ENCODE peak calls at places on chromosomes 5 and 9, in five cellular contexts. L is GM23248, V is GM13977, X is NCI-H748 treated with DMSO at 0.1 percent for 48 hours, Q is RPMI7951. Y is an unnamed sample.

GRCh38 chr5:149731617-149732400 is 1.7 kb downstream of the PPARGC1B start:
- DNase-seq in L (peak), V (peak), X (no peak), Q (peak), Y (no peak)

GRCh38 chr9:86953181-86953580 is 5.9 kb upstream of the GAS1 start:
- DNase-seq in L (peak), V (no peak), X (no peak), Q (no peak), Y (no peak)

GRCh38 chr5:156051972-156052371 is 275.0 kb upstream of the SGCD start:
- DNase-seq in L (no peak), V (no peak), X (no peak), Q (no peak), Y (no peak)

GRCh38 chr5:178273665-178274541 is 41.3 kb upstream of the PHYKPL start:
- DNase-seq in L (peak), V (no peak), X (no peak), Q (peak), Y (no peak)

GRCh38 chr9:2403701-2404100 is 217.9 kb upstream of the VLDLR start:
- DNase-seq in L (no peak), V (no peak), X (no peak), Q (no peak), Y (no peak)

GRCh38 chr9:134423166-134423565 is 96.9 kb downstream of the RXRA start:
- DNase-seq in L (no peak), V (no peak), X (no peak), Q (no peak), Y (no peak)

GRCh38 chr5:161846731-161847130 is 1.2 kb upstream of the GABRA1 start:
- DNase-seq in L (peak), V (no peak), X (no peak), Q (peak), Y (no peak)

GRCh38 chr9:7976167-7976755 is 176.7 kb upstream of the DMAC1 start:
- DNase-seq in L (no peak), V (peak), X (no peak), Q (no peak), Y (no peak)

GRCh38 chr5:159178978-159179377 is 30.4 kb downstream of the RNF145 start:
- DNase-seq in L (peak), V (peak), X (no peak), Q (peak), Y (no peak)

GRCh38 chr5:142143878-142144277 is 35.3 kb downstream of the NDFIP1 start:
- DNase-seq in L (peak), V (peak), X (peak), Q (peak), Y (no peak)

GRCh38 chr9:95649801-95650213 is 133.0 kb upstream of the PTCH1 start:
- DNase-seq in L (peak), V (no peak), X (no peak), Q (peak), Y (no peak)

GRCh38 chr9:120710110-120710981 is 3.9 kb downstream of the MEGF9 start:
- DNase-seq in L (peak), V (no peak), X (no peak), Q (peak), Y (no peak)

GRCh38 chr5:179275941-179276837 is 69.1 kb downstream of the ADAMTS2 start:
- DNase-seq in L (peak), V (no peak), X (no peak), Q (peak), Y (no peak)

GRCh38 chr5:138529812-138530211 is 13.2 kb downstream of the ETF1 start:
- DNase-seq in L (no peak), V (no peak), X (no peak), Q (no peak), Y (no peak)

GRCh38 chr9:135887585-135888050 is 19.7 kb downstream of the CAMSAP1 start:
- DNase-seq in L (no peak), V (peak), X (no peak), Q (no peak), Y (no peak)

GRCh38 chr9:26682041-26682440 is 210.6 kb downstream of the CAAP1 start:
- DNase-seq in L (no peak), V (no peak), X (no peak), Q (no peak), Y (no peak)

GRCh38 chr5:95725937-95726810 is 5.0 kb upstream of the RHOBTB3 start:
- DNase-seq in L (peak), V (peak), X (no peak), Q (no peak), Y (no peak)

GRCh38 chr5:122332589-122333555 is 20.8 kb downstream of the SNCAIP start:
- DNase-seq in L (no peak), V (no peak), X (no peak), Q (no peak), Y (no peak)

GRCh38 chr9:89274838-89275237 is 36.2 kb upstream of the CKS2 start:
- DNase-seq in L (peak), V (no peak), X (no peak), Q (peak), Y (no peak)

GRCh38 chr5:95781101-95781583 is 41.4 kb downstream of the GLRX start:
- DNase-seq in L (peak), V (peak), X (peak), Q (peak), Y (peak)

GRCh38 chr5:31824886-31825774 is 186.2 kb downstream of the PDZD2 start:
- DNase-seq in L (peak), V (peak), X (peak), Q (peak), Y (peak)

GRCh38 chr5:100760700-100761099 is 142.4 kb downstream of the ST8SIA4 start:
- DNase-seq in L (no peak), V (no peak), X (no peak), Q (no peak), Y (no peak)

GRCh38 chr5:32981061-32981460 is 269.9 kb downstream of the NPR3 start:
- DNase-seq in L (no peak), V (no peak), X (no peak), Q (no peak), Y (no peak)

GRCh38 chr5:58459276-58459859 is 518 bp downstream of the PLK2 start:
- DNase-seq in L (peak), V (no peak), X (peak), Q (peak), Y (peak)

GRCh38 chr5:132081458-132081857 is 7.9 kb downstream of the CSF2 start:
- DNase-seq in L (no peak), V (no peak), X (no peak), Q (no peak), Y (no peak)

GRCh38 chr9:109289186-109289585 is 31.7 kb downstream of the EPB41L4B start:
- DNase-seq in L (no peak), V (no peak), X (no peak), Q (no peak), Y (no peak)

GRCh38 chr9:77521091-77521490 is 127.0 kb downstream of the GNA14 start:
- DNase-seq in L (no peak), V (no peak), X (no peak), Q (peak), Y (no peak)

GRCh38 chr5:142540774-142541466 is 145.0 kb downstream of the FGF1 start:
- DNase-seq in L (peak), V (no peak), X (no peak), Q (peak), Y (no peak)

GRCh38 chr5:168707646-168708300 is 128.6 kb upstream of the PANK3 start:
- DNase-seq in L (no peak), V (no peak), X (no peak), Q (no peak), Y (no peak)

GRCh38 chr9:133939845-133940244 is 52.3 kb downstream of the VAV2 start:
- DNase-seq in L (no peak), V (no peak), X (no peak), Q (no peak), Y (no peak)

GRCh38 chr5:158013939-158014338 is 155.0 kb upstream of the CLINT1 start:
- DNase-seq in L (peak), V (peak), X (no peak), Q (peak), Y (peak)

GRCh38 chr9:129023036-129023907 is 4.9 kb downstream of the SH3GLB2 start:
- DNase-seq in L (peak), V (no peak), X (no peak), Q (peak), Y (peak)

GRCh38 chr9:129506041-129506440 is 114.9 kb downstream of the C9orf50 start:
- DNase-seq in L (no peak), V (no peak), X (no peak), Q (no peak), Y (no peak)

GRCh38 chr9:109098221-109098959 is 21.4 kb downstream of the TMEM245 start:
- DNase-seq in L (peak), V (no peak), X (no peak), Q (peak), Y (no peak)

GRCh38 chr5:124602925-124603650 is 143.4 kb downstream of the ZNF608 start:
- DNase-seq in L (peak), V (no peak), X (no peak), Q (no peak), Y (no peak)

GRCh38 chr5:168347368-168347767 is 55.9 kb downstream of the WWC1 start:
- DNase-seq in L (no peak), V (no peak), X (no peak), Q (no peak), Y (no peak)

GRCh38 chr5:126100767-126101166 is 322.4 kb upstream of the GRAMD2B start:
- DNase-seq in L (peak), V (no peak), X (no peak), Q (peak), Y (no peak)

GRCh38 chr9:89746385-89747116 is 141.7 kb downstream of the GADD45G start:
- DNase-seq in L (peak), V (no peak), X (no peak), Q (no peak), Y (no peak)

GRCh38 chr5:141878186-141878770 is at the start of gene PCDH1:
- DNase-seq in L (peak), V (no peak), X (peak), Q (peak), Y (peak)